ENCODE peak calls at places on chromosomes 16 and 17, in nine cellular contexts. C, B, L, N, R, W, O, E and S are unnamed samples.

GRCh38 chr16:87728026-87728425 is 37.8 kb downstream of the KLHDC4 start:
- DNase-seq in O (no peak), L (no peak), W (no peak), C (no peak), R (no peak), E (no peak), B (no peak), N (peak; percentile 66), S (no peak)

GRCh38 chr17:8518346-8518745 is 82.7 kb downstream of the NDEL1 start:
- DNase-seq in L (no peak), O (no peak), C (no peak), R (no peak), W (no peak), E (no peak), B (no peak), N (no peak), S (no peak)

GRCh38 chr17:65155622-65156021 is 18.5 kb downstream of the RGS9 start:
- DNase-seq in C (no peak), W (no peak), N (no peak), R (no peak), O (no peak), E (no peak), B (no peak), L (no peak), S (no peak)

GRCh38 chr16:12874135-12874534 is 27.3 kb upstream of the SHISA9 start:
- DNase-seq in R (no peak), O (peak; percentile 86), C (no peak), E (peak; percentile 41), W (peak; percentile 54), L (no peak), N (peak; percentile 2), B (no peak), S (no peak)

GRCh38 chr16:89409161-89409711 is 81.1 kb downstream of the ANKRD11 start:
- DNase-seq in B (no peak), O (peak; percentile 77), C (no peak), N (peak; percentile 71), E (no peak), L (no peak), W (peak; percentile 32), R (no peak), S (no peak)

GRCh38 chr16:79449067-79449466 is 151.5 kb downstream of the MAF start:
- DNase-seq in N (no peak), R (no peak), W (no peak), E (no peak), B (no peak), O (no peak), C (no peak), L (no peak), S (no peak)

GRCh38 chr16:29816694-29817441 is 916 bp downstream of the PAGR1 start:
- DNase-seq in W (peak; percentile 49), O (peak; percentile 88), E (peak; percentile 86), C (peak; percentile 65), L (peak; percentile 77), R (peak; percentile 66), B (peak; percentile 69), N (peak; percentile 60), S (peak; percentile 73)

GRCh38 chr17:35948092-35948491 is 4.6 kb upstream of the LYZL6 start:
- DNase-seq in R (no peak), N (no peak), W (no peak), O (no peak), C (no peak), E (no peak), L (no peak), B (no peak), S (no peak)

GRCh38 chr17:31488264-31488981 is 96.9 kb downstream of the RAB11FIP4 start:
- DNase-seq in O (no peak), C (peak; percentile 61), N (no peak), E (peak; percentile 18), R (no peak), W (peak; percentile 9), L (no peak), B (no peak), S (peak; percentile 57)

GRCh38 chr16:87457051-87457611 is 35.7 kb downstream of the ZCCHC14 start:
- DNase-seq in O (peak; percentile 81), N (peak; percentile 76), E (no peak), R (no peak), B (no peak), W (peak; percentile 47), L (no peak), C (no peak), S (no peak)

GRCh38 chr17:40980594-40980993 is 3.5 kb downstream of the KRT40 start:
- DNase-seq in O (no peak), E (no peak), W (no peak), N (peak; percentile 63), L (no peak), B (no peak), C (no peak), R (no peak), S (peak; percentile 38)

GRCh38 chr17:12349297-12349696 is 316.4 kb upstream of the MYOCD start:
- DNase-seq in C (no peak), B (no peak), O (no peak), E (no peak), R (no peak), N (peak; percentile 59), W (no peak), L (no peak), S (no peak)

GRCh38 chr16:24683250-24683649 is 46.2 kb upstream of the TNRC6A start:
- DNase-seq in R (no peak), C (no peak), L (no peak), E (no peak), B (no peak), N (no peak), O (no peak), W (no peak), S (no peak)

GRCh38 chr16:2795714-2796143 is 2.5 kb upstream of the PRSS41 start:
- DNase-seq in R (no peak), W (no peak), L (no peak), B (no peak), N (no peak), C (no peak), E (peak; percentile 69), O (no peak), S (no peak)

GRCh38 chr16:23597003-23597756 is 1.1 kb upstream of the NDUFAB1 start:
- DNase-seq in C (no peak), L (peak; percentile 56), B (no peak), W (peak; percentile 20), O (peak; percentile 26), E (no peak), N (no peak), R (peak; percentile 19), S (no peak)

GRCh38 chr16:70739389-70739788 is 53.5 kb upstream of the MTSS2 start:
- DNase-seq in R (no peak), C (no peak), E (no peak), L (no peak), W (no peak), N (no peak), O (no peak), B (no peak), S (no peak)

GRCh38 chr16:88537864-88538263 is 32.3 kb upstream of the ZC3H18 start:
- DNase-seq in N (no peak), L (no peak), E (no peak), R (no peak), C (no peak), W (no peak), O (no peak), B (no peak), S (no peak)

DNA sequence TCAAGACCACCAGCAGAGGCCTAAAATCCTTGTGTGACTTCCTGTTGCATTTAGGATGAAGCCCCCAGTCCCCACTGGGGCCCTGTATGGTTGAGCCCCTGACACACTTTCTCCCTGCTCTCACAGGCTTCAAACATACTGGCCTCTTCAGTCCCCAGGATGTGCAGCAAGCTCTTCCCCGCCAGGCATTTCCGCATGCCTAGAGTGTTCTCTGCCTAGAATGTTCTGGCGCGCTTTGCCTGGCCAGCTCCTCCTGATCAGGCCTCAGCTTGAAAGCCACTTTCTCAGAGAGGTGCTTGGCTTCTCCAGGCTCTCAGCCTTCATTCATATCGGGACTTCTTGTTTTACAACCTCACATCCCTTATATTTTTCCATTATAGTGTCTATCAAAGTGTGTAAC is 123.7 kb downstream of the SPACA3 start:
- DNase-seq in O (no peak), W (no peak), L (no peak), N (no peak), R (no peak), B (no peak), E (no peak), C (no peak), S (no peak)
- H3K27ac ChIP-seq in O (no peak overlapping the region), W (no peak overlapping the region), L (no peak overlapping the region), N (no peak overlapping the region), R (no peak overlapping the region), B (no peak overlapping the region), E (no peak overlapping the region), C (no peak overlapping the region), S (no peak overlapping the region)

DNA sequence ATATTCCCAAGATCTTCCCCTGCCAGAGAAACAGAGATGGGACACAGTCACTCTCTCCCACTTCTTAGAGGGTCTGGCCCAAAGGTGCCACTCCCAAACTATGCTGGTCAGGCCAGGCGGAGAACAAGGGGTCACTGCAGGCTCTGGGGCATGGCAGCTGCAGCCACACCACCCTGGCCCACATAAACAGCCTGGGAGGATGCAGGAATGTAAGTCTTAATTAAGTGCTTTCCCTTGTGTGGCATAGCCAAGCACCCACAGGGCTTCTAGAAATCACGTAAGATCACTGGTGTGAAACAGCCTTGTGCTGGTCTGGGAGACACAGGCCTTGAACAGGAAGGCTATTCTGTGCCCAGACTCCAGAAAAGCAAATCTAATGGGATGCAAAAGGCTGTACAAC is 31.5 kb downstream of the ABCC12 start:
- DNase-seq in O (no peak), N (no peak), B (no peak), L (no peak), E (no peak), C (no peak), W (no peak), R (no peak), S (no peak)
- H3K27me3 ChIP-seq in O (no peaks in the 10 kb centered on the region), N (no peaks in the 10 kb centered on the region), B (no peaks in the 10 kb centered on the region), L (no peaks in the 10 kb centered on the region), E (no peaks in the 10 kb centered on the region), C (no peaks in the 10 kb centered on the region), W (no peaks in the 10 kb centered on the region), R (no peaks in the 10 kb centered on the region), S (no peaks in the 10 kb centered on the region)

DNA sequence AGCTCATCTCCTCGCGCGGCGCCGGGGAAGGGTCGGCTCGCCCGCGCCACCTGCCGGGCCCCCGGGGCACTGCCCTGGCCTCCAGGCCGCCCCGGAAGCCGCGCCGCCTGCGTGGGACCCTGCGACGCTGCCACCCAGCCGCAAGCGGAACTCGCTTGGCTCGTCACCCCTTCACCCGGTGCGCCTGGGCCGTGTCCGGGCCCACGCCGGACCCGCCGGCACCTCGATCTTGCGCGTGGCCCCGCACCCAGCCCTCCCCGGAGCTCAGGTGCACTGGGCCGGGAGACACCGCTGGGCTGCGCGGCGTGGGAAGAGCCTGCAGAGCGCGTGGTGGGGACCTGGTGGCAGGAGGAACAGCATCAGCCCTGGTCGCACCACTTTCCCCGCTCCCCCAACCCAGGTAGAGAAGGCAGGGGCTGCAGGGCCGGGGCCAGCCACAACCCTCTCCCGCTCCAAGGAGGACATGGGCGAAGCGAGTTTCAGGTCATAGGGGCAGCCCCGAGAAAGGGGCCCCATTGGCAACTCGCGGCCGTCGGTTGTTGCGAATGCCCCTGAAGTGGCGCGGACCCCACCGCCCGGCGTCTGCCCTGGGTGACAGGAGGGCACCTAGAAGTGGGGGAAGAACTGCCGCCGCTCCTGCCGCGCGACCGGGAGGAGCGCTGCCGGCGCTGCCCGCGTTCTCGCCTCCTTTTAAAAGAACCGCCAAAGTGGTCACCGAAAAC is 363 bp upstream of the MIF4GD start:
- DNase-seq in B (peak; percentile 83), O (peak; percentile 92), N (no peak), L (peak; percentile 82), E (peak; percentile 83), W (peak; percentile 90), R (peak; percentile 85), C (peak; percentile 87), S (peak; percentile 64)
- H3K27ac ChIP-seq in B (peak overlapping the region; percentile 87), O (no peak overlapping the region), N (peak overlapping the region; percentile 54), L (peak overlapping the region; percentile 89), E (no peak overlapping the region), W (peak overlapping the region; percentile 36), R (peak overlapping the region; percentile 97), C (peak overlapping the region; percentile 97), S (peak overlapping the region; percentile 82)

GRCh38 chr16:31527617-31528287 is at the start of gene AHSP:
- DNase-seq in E (no peak), L (no peak), R (no peak), N (no peak), B (no peak), C (no peak), W (no peak), O (no peak), S (no peak)
- H3K27me3 ChIP-seq in E (peaks cover 82% of the 10 kb centered on the region), L (peaks cover 29% of the 10 kb centered on the region), R (peaks cover 67% of the 10 kb centered on the region), N (peaks cover 25% of the 10 kb centered on the region), B (no peaks in the 10 kb centered on the region), C (no peaks in the 10 kb centered on the region), W (peaks cover 18% of the 10 kb centered on the region), O (peaks cover 25% of the 10 kb centered on the region), S (peaks cover 37% of the 10 kb centered on the region)